ENCODE peak calls at places on chromosomes 11 and 22, in eight cellular contexts. S is PC-9, X is adrenal gland, J is lower lobe of right lung, L is IMR-90, D is sigmoid colon, E is GM23338, P is cardiac muscle cell. A is an unnamed sample. For H3K4me1, the result is how much of the 10 kb centered on the place peaks cover.

GRCh38 chr22:19044381-19044780 is 77.8 kb downstream of the DGCR2 start:
- DNase-seq in S (no peak), X (no peak), J (peak), L (no peak), D (peak), E (no peak), P (no peak), A (no peak)

GRCh38 chr11:100942016-100942415 is 187.6 kb downstream of the PGR start:
- DNase-seq in S (no peak), X (peak), J (no peak), L (peak), D (no peak), E (no peak), P (peak), A (no peak)

GRCh38 chr22:31269892-31270574 is 22.3 kb downstream of the PIK3IP1 start:
- DNase-seq in S (peak), X (no peak), J (no peak), L (no peak), D (no peak), E (peak), P (no peak), A (no peak)

GRCh38 chr22:40728731-40729189 is 49.5 kb downstream of the MCHR1 start:
- DNase-seq in S (no peak), X (no peak), J (peak), L (no peak), D (no peak), E (no peak), P (peak), A (peak)

GRCh38 chr11:101034076-101034475 is 95.5 kb downstream of the PGR start:
- DNase-seq in S (no peak), X (peak), J (peak), L (no peak), D (peak), E (no peak), P (peak), A (no peak)

GRCh38 chr11:124481365-124482323 is 36.1 kb upstream of the OR8B8 start:
- DNase-seq in S (no peak), X (peak), J (no peak), L (peak), D (no peak), E (peak), P (peak), A (peak)

GRCh38 chr22:20080776-20081654 is 974 bp downstream of the DGCR8 start:
- DNase-seq in S (peak), X (peak), J (peak), L (peak), D (no peak), E (peak), P (peak), A (peak)

GRCh38 chr22:48715511-48715910 is 1112.2 kb downstream of the BRD1 start:
- DNase-seq in S (no peak), X (no peak), J (no peak), L (no peak), D (no peak), E (no peak), P (no peak), A (no peak)

GRCh38 chr11:44286268-44286880 is 23.6 kb downstream of the ALX4 start:
- DNase-seq in S (peak), X (peak), J (peak), L (peak), D (no peak), E (peak), P (peak), A (peak)

GRCh38 chr11:27971256-27971655 is 136.7 kb downstream of the KIF18A start:
- DNase-seq in S (no peak), X (no peak), J (no peak), L (no peak), D (no peak), E (no peak), P (no peak), A (no peak)

GRCh38 chr22:30863161-30863833 is 105.3 kb downstream of the MORC2 start:
- DNase-seq in S (no peak), X (no peak), J (no peak), L (peak), D (peak), E (peak), P (peak), A (peak)

GRCh38 chr11:87036756-87037449 is 831 bp upstream of the TMEM135 start:
- DNase-seq in S (peak), X (no peak), J (no peak), L (no peak), D (no peak), E (peak), P (no peak), A (peak)

GRCh38 chr11:67295846-67296245 is 6.7 kb downstream of the ANKRD13D start:
- DNase-seq in S (no peak), X (no peak), J (no peak), L (no peak), D (no peak), E (no peak), P (no peak), A (no peak)

GRCh38 chr11:111476366-111476765 is 35.8 kb downstream of the BTG4 start:
- DNase-seq in S (no peak), X (no peak), J (no peak), L (peak), D (no peak), E (no peak), P (no peak), A (no peak)

GRCh38 chr11:33507967-33508366 is 192.7 kb downstream of the C11orf91 start:
- DNase-seq in S (peak), X (peak), J (no peak), L (peak), D (no peak), E (peak), P (no peak), A (peak)

GRCh38 chr11:66882540-66882939 is 25.7 kb downstream of the LRFN4 start:
- DNase-seq in S (no peak), X (peak), J (no peak), L (no peak), D (no peak), E (no peak), P (no peak), A (no peak)

GRCh38 chr11:662689-663274 is 25.7 kb downstream of the DRD4 start:
- DNase-seq in S (no peak), X (peak), J (peak), L (peak), D (no peak), E (peak), P (peak), A (peak)

GRCh38 chr11:26297179-26297970 is 34.6 kb upstream of the ANO3 start:
- DNase-seq in S (peak), X (peak), J (no peak), L (peak), D (no peak), E (peak), P (peak), A (no peak)

GRCh38 chr11:95699631-95700470 is 89.7 kb downstream of the FAM76B start:
- DNase-seq in S (no peak), X (no peak), J (no peak), L (peak), D (no peak), E (no peak), P (no peak), A (no peak)

GRCh38 chr11:71388637-71389235 is 59.5 kb downstream of the DHCR7 start:
- DNase-seq in S (no peak), X (no peak), J (no peak), L (no peak), D (no peak), E (no peak), P (no peak), A (no peak)

GRCh38 chr22:31489632-31490495 is at the start of gene EIF4ENIF1:
- DNase-seq in S (peak), X (peak), J (peak), L (peak), D (peak), E (peak), P (peak), A (peak)

GRCh38 chr11:120235024-120235628 is 4.8 kb upstream of the POU2F3 start:
- DNase-seq in S (peak), X (peak), J (peak), L (peak), D (no peak), E (peak), P (peak), A (peak)

GRCh38 chr22:19728836-19729235 is 5.5 kb downstream of the GP1BB start:
- DNase-seq in S (no peak), X (no peak), J (no peak), L (no peak), D (no peak), E (no peak), P (no peak), A (no peak)

GRCh38 chr11:5928269-5928668 is 13.8 kb upstream of the OR56A3 start:
- DNase-seq in S (no peak), X (no peak), J (no peak), L (no peak), D (no peak), E (peak), P (no peak), A (no peak)

GRCh38 chr11:125128450-125128849 is 17.0 kb upstream of the TMEM218 start:
- DNase-seq in S (no peak), X (no peak), J (no peak), L (peak), D (no peak), E (no peak), P (no peak), A (no peak)

GRCh38 chr11:31813242-31813960 is 2.3 kb upstream of the PAX6 start:
- DNase-seq in S (no peak), X (no peak), J (no peak), L (no peak), D (no peak), E (peak), P (no peak), A (no peak)

GRCh38 chr11:79262221-79262620 is 178.6 kb downstream of the TENM4 start:
- DNase-seq in S (no peak), X (no peak), J (no peak), L (peak), D (no peak), E (no peak), P (no peak), A (no peak)

GRCh38 chr11:113805640-113806039 is 26.0 kb downstream of the CLDN25 start:
- DNase-seq in S (no peak), X (no peak), J (no peak), L (peak), D (no peak), E (no peak), P (no peak), A (no peak)

GRCh38 chr11:114076974-114077373 is 17.5 kb downstream of the ZBTB16 start:
- DNase-seq in S (no peak), X (no peak), J (no peak), L (no peak), D (peak), E (no peak), P (peak), A (no peak)

GRCh38 chr11:72189448-72190250 is 2.3 kb upstream of the FOLR1 start:
- DNase-seq in S (no peak), X (peak), J (peak), L (no peak), D (no peak), E (peak), P (no peak), A (peak)

GRCh38 chr11:108906826-108907225 is 242.0 kb downstream of the DDX10 start:
- DNase-seq in S (peak), X (no peak), J (no peak), L (peak), D (no peak), E (no peak), P (no peak), A (no peak)

GRCh38 chr11:62889484-62890437 is 9.1 kb downstream of the SLC3A2 start:
- DNase-seq in S (peak), X (peak), J (no peak), L (peak), D (no peak), E (no peak), P (peak), A (peak)

GRCh38 chr22:25748704-25749103 is 6.7 kb downstream of the MYO18B start:
- DNase-seq in S (no peak), X (no peak), J (no peak), L (no peak), D (no peak), E (no peak), P (no peak), A (no peak)

GRCh38 chr11:34327804-34328631 is 29.8 kb downstream of the ABTB2 start:
- DNase-seq in S (no peak), X (no peak), J (no peak), L (peak), D (peak), E (no peak), P (peak), A (no peak)

GRCh38 chr22:31328545-31328960 is 17.6 kb downstream of the PATZ1 start:
- DNase-seq in S (no peak), X (no peak), J (no peak), L (no peak), D (no peak), E (no peak), P (no peak), A (no peak)

GRCh38 chr11:24574461-24574860 is 77.6 kb downstream of the LUZP2 start:
- DNase-seq in S (no peak), X (no peak), J (no peak), L (peak), D (no peak), E (no peak), P (no peak), A (no peak)

GRCh38 chr11:118792642-118793124 is 1.7 kb upstream of the DDX6 start:
- DNase-seq in S (no peak), X (peak), J (peak), L (peak), D (peak), E (peak), P (peak), A (peak)

GRCh38 chr11:134752964-134753804 is 341.1 kb upstream of the B3GAT1 start:
- DNase-seq in S (no peak), X (no peak), J (no peak), L (no peak), D (no peak), E (no peak), P (no peak), A (no peak)

GRCh38 chr11:27471067-27471587 is 1.5 kb downstream of the LGR4 start:
- DNase-seq in S (peak), X (peak), J (no peak), L (no peak), D (no peak), E (peak), P (peak), A (peak)

GRCh38 chr11:13278620-13279486 is 1.3 kb downstream of the BMAL1 start:
- DNase-seq in S (no peak), X (peak), J (peak), L (no peak), D (no peak), E (peak), P (peak), A (peak)

GRCh38 chr11:13280777-13281176 is 3.2 kb downstream of the BMAL1 start:
- DNase-seq in S (no peak), X (no peak), J (no peak), L (no peak), D (no peak), E (no peak), P (no peak), A (no peak)

GRCh38 chr11:13280323-13280722 is 2.7 kb downstream of the BMAL1 start:
- DNase-seq in S (no peak), X (no peak), J (no peak), L (no peak), D (no peak), E (no peak), P (no peak), A (no peak)

GRCh38 chr11:13277719-13278619 is at the start of gene BMAL1:
- DNase-seq in S (no peak), X (peak), J (peak), L (no peak), D (peak), E (peak), P (no peak), A (peak)

GRCh38 chr11:13279487-13279834 is 1.9 kb downstream of the BMAL1 start:
- DNase-seq in S (no peak), X (no peak), J (no peak), L (no peak), D (no peak), E (no peak), P (no peak), A (no peak)
- H3K4me3 ChIP-seq in S (peak), X (no peak), J (peak), L (no peak), D (no peak), E (peak), P (no peak), A (no peak)

DNA sequence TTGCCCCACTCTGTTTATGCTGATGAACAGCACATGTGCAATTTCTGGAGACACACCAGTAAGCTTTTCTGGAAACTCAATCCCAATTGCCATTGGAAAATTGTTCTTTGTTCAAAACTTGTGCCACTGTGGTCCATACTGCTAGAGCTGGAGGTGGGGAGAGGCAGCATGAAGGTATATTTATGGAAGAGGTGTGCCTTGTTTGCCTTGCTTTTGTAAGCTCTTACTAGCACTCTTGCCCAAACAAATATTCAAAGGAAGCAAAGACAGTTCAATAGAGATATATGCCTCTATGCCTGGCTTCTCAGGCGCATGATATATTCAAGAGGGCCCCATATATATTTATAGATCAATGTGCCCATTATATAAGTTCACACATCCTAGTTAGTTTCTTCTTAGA is 42.7 kb downstream of the TIMP3 start:
- DNase-seq in S (no peak), X (no peak), J (no peak), L (no peak), D (no peak), E (no peak), P (no peak), A (no peak)
- H3K4me1 ChIP-seq in S (under half), X (under half), J (half or more), L (under half), D (half or more), E (under half), P (under half), A (under half)

GRCh38 chr11:1770528-1770927 is 6.8 kb upstream of the CTSD start:
- DNase-seq in S (no peak), X (no peak), J (no peak), L (no peak), D (peak), E (no peak), P (no peak), A (no peak)
- TF ChIP-seq CTCF in S (no peak), X (no peak), J (no peak), L (no peak), D (no peak), E (no peak), P (no peak), A (no peak)

DNA sequence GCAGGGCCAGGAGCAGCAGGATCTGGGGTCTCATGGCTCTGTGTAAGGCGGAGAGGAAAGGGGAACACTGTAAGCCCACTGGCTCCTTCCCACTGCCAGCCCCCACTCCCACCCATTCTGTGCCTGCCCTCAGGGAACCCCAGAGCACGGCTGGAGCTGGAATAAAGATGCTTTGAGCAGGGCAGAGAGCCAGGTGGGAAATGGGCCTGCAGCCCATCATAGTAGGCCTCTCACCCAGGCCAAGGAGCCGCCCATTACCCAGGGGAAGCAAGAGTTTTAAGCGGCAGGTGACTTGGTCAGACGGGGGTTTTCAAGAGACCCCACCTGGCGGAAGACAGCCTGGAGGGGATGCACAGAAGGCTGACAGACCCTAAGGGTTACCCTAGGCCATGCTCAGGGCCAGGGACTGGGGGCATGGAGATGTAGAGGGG is 4.6 kb downstream of the LRRC32 start:
- DNase-seq in S (no peak), X (peak), J (peak), L (no peak), D (peak), E (no peak), P (no peak), A (no peak)
- H3K4me3 ChIP-seq in S (no peak), X (no peak), J (peak), L (no peak), D (no peak), E (no peak), P (no peak), A (no peak)

A was measured in Caco-2.